ENCODE peak calls at places on chromosomes 12 and 14, in six cellular contexts. Y is WTC11; E is HFFc6; G is activated CD4-positive, alpha-beta memory T cell treated with anti-CD3 and anti-CD28 coated beads, Interleukin-2, amount 10 ng/mL, durations not matched to agents 7 days and 5 days; P is right atrium auricular region; X is islet precursor cell. J is an unnamed sample.

GRCh38 chr12:62840311-62840710 is 94.6 kb downstream of the PPM1H start:
- DNase-seq in Y (no peak), X (no peak), G (no peak), E (no peak), P (no peak), J (no peak)

GRCh38 chr14:100297320-100298300 is 8.6 kb downstream of the SLC25A29 start:
- DNase-seq in P (peak; percentile 87), Y (no peak), G (no peak), X (peak; percentile 60), E (peak; percentile 53), J (no peak)

GRCh38 chr14:56423591-56423991 is 156.0 kb upstream of the TMEM260 start:
- DNase-seq in P (no peak), G (no peak), Y (no peak), E (no peak), X (no peak), J (no peak)

GRCh38 chr14:31205681-31206535 is 1.7 kb downstream of the HECTD1 start:
- DNase-seq in X (peak; percentile 58), P (no peak), E (peak; percentile 65), Y (no peak), G (no peak), J (no peak)

GRCh38 chr14:89214221-89214965 is 202.6 kb downstream of the FOXN3 start:
- DNase-seq in P (peak; percentile 87), G (no peak), E (no peak), Y (no peak), X (peak; percentile 63), J (no peak)

GRCh38 chr14:39175445-39176262 is 600 bp downstream of the PNN start:
- DNase-seq in E (no peak), Y (peak; percentile 52), P (no peak), G (peak; percentile 45), X (peak; percentile 73), J (no peak)

GRCh38 chr12:68785358-68785757 is 22.6 kb upstream of the MDM2 start:
- DNase-seq in G (no peak), X (no peak), Y (no peak), E (peak; percentile 17), P (no peak), J (no peak)

GRCh38 chr12:132495629-132496207 is 5.8 kb downstream of the FBRSL1 start:
- DNase-seq in E (no peak), P (no peak), Y (no peak), X (no peak), G (no peak), J (no peak)

GRCh38 chr14:68979722-68980552 is 835 bp upstream of the ACTN1 start:
- DNase-seq in P (no peak), G (no peak), Y (peak; percentile 59), X (peak; percentile 90), E (peak; percentile 36), J (no peak)

GRCh38 chr14:63650336-63650952 is 8.8 kb upstream of the WDR89 start:
- DNase-seq in G (peak; percentile 62), Y (no peak), P (no peak), X (no peak), E (no peak), J (no peak)

GRCh38 chr12:3464561-3464960 is 26.4 kb upstream of the PRMT8 start:
- DNase-seq in P (no peak), E (no peak), Y (no peak), X (no peak), G (no peak), J (no peak)

GRCh38 chr14:61460853-61461611 is 139.7 kb downstream of the PRKCH start:
- DNase-seq in E (no peak), X (peak; percentile 54), Y (no peak), G (peak; percentile 50), P (no peak), J (no peak)

J was measured in HS-27A.